ENCODE peak calls at places on chromosomes 5 and 9, in eight cellular contexts. J is thyroid gland, W is tibial artery, N is heart left ventricle, F is fibroblast of lung, C is aorta, Z is lung, V is body of pancreas. U is an unnamed sample.

GRCh38 chr5:181271081-181271480 is 10.1 kb upstream of the TRIM52 start:
- DNase-seq in W (no peak), F (no peak), J (no peak), C (no peak), N (no peak), Z (no peak), V (no peak), U (no peak)

GRCh38 chr5:166726406-166726805 is 1565.0 kb upstream of the WWC1 start:
- DNase-seq in V (no peak), W (no peak), N (no peak), C (no peak), F (no peak), J (no peak), Z (no peak), U (no peak)

GRCh38 chr5:1385395-1386273 is 40.7 kb upstream of the CLPTM1L start:
- DNase-seq in N (peak; percentile 89), F (peak; percentile 26), J (peak; percentile 97), Z (peak; percentile 93), W (peak; percentile 80), V (peak; percentile 92), C (peak; percentile 94), U (peak; percentile 67)

GRCh38 chr9:134061688-134062371 is 6.0 kb downstream of the BRD3 start:
- DNase-seq in W (no peak), J (peak; percentile 49), C (peak; percentile 69), Z (no peak), N (no peak), F (no peak), V (no peak), U (no peak)

GRCh38 chr5:108238936-108239887 is 142.7 kb downstream of the FBXL17 start:
- DNase-seq in C (no peak), W (no peak), J (peak; percentile 13), N (no peak), Z (no peak), V (no peak), F (peak; percentile 23), U (no peak)

GRCh38 chr9:34546834-34547827 is 24.3 kb upstream of the ENHO start:
- DNase-seq in V (peak; percentile 65), Z (peak; percentile 57), J (peak; percentile 39), W (no peak), F (peak; percentile 68), C (peak; percentile 89), N (peak; percentile 55), U (peak; percentile 88)

GRCh38 chr9:129163753-129164152 is 14.3 kb downstream of the IER5L start:
- DNase-seq in V (no peak), N (no peak), Z (no peak), C (no peak), J (no peak), W (no peak), F (no peak), U (no peak)

GRCh38 chr5:119411935-119412623 is 40.2 kb upstream of the HSD17B4 start:
- DNase-seq in W (peak; percentile 52), V (peak; percentile 73), J (peak; percentile 66), F (peak; percentile 57), Z (peak; percentile 56), N (peak; percentile 48), C (peak; percentile 78), U (peak; percentile 77)

GRCh38 chr9:16625831-16626230 is 244.6 kb downstream of the BNC2 start:
- DNase-seq in N (no peak), F (peak; percentile 78), Z (no peak), V (no peak), C (no peak), J (no peak), W (no peak), U (peak; percentile 57)

GRCh38 chr5:150329881-150330876 is 27.3 kb upstream of the TCOF1 start:
- DNase-seq in W (peak; percentile 41), V (no peak), N (no peak), Z (no peak), J (no peak), C (no peak), F (no peak), U (no peak)

GRCh38 chr9:89007041-89007440 is 15.8 kb downstream of the S1PR3 start:
- DNase-seq in N (no peak), F (no peak), W (no peak), Z (peak; percentile 22), C (peak; percentile 23), V (no peak), J (no peak), U (no peak)

GRCh38 chr9:121376214-121376830 is 6.3 kb upstream of the STOM start:
- DNase-seq in F (peak; percentile 19), V (no peak), Z (no peak), N (no peak), C (no peak), J (no peak), W (no peak), U (peak; percentile 26)

GRCh38 chr5:53256746-53257145 is 147.2 kb upstream of the MOCS2 start:
- DNase-seq in Z (no peak), J (no peak), F (peak; percentile 98), N (no peak), C (no peak), V (no peak), W (no peak), U (no peak)

GRCh38 chr9:69143291-69143690 is 30.8 kb upstream of the TJP2 start:
- DNase-seq in Z (no peak), C (no peak), V (no peak), W (no peak), J (no peak), N (no peak), F (no peak), U (no peak)

GRCh38 chr9:93008457-93008856 is 50.0 kb upstream of the SUSD3 start:
- DNase-seq in J (peak; percentile 31), Z (peak; percentile 29), C (no peak), N (no peak), V (no peak), W (no peak), F (no peak), U (no peak)

GRCh38 chr5:69238760-69239251 is 4.1 kb downstream of the CDK7 start:
- DNase-seq in N (no peak), F (peak; percentile 92), W (no peak), J (no peak), Z (no peak), V (no peak), C (no peak), U (peak; percentile 24)

GRCh38 chr5:40384782-40385390 is 294.8 kb upstream of the PTGER4 start:
- DNase-seq in W (no peak), N (no peak), V (no peak), J (no peak), F (no peak), C (no peak), Z (no peak), U (no peak)

GRCh38 chr5:4781312-4781711 is 358.8 kb upstream of the ADAMTS16 start:
- DNase-seq in Z (no peak), V (no peak), C (no peak), F (no peak), N (no peak), W (no peak), J (no peak), U (no peak)

GRCh38 chr5:91024160-91024559 is 359.0 kb downstream of the ARRDC3 start:
- DNase-seq in N (no peak), Z (no peak), F (no peak), J (no peak), C (no peak), V (no peak), W (no peak), U (no peak)

GRCh38 chr5:129904667-129905466 is 602 bp downstream of the CHSY3 start:
- DNase-seq in V (peak; percentile 28), W (no peak), F (peak; percentile 20), Z (peak; percentile 30), C (peak; percentile 81), J (peak; percentile 34), N (no peak), U (peak; percentile 40)

GRCh38 chr5:38515648-38516047 is 40.8 kb downstream of the LIFR start:
- DNase-seq in V (no peak), N (no peak), F (peak; percentile 29), J (no peak), Z (no peak), C (no peak), W (no peak), U (peak; percentile 61)

GRCh38 chr9:126521976-126522590 is 91.6 kb upstream of the LMX1B start:
- DNase-seq in N (no peak), V (no peak), F (no peak), W (no peak), Z (no peak), C (peak; percentile 55), J (no peak), U (no peak)
- H3K4me1 ChIP-seq in N (no peaks in the 10 kb centered on the region), V (peaks cover 7% of the 10 kb centered on the region), F (peaks cover 4% of the 10 kb centered on the region), W (no peaks in the 10 kb centered on the region), Z (no peaks in the 10 kb centered on the region), C (no peaks in the 10 kb centered on the region), J (peaks cover 10% of the 10 kb centered on the region), U (peaks cover 15% of the 10 kb centered on the region)

DNA sequence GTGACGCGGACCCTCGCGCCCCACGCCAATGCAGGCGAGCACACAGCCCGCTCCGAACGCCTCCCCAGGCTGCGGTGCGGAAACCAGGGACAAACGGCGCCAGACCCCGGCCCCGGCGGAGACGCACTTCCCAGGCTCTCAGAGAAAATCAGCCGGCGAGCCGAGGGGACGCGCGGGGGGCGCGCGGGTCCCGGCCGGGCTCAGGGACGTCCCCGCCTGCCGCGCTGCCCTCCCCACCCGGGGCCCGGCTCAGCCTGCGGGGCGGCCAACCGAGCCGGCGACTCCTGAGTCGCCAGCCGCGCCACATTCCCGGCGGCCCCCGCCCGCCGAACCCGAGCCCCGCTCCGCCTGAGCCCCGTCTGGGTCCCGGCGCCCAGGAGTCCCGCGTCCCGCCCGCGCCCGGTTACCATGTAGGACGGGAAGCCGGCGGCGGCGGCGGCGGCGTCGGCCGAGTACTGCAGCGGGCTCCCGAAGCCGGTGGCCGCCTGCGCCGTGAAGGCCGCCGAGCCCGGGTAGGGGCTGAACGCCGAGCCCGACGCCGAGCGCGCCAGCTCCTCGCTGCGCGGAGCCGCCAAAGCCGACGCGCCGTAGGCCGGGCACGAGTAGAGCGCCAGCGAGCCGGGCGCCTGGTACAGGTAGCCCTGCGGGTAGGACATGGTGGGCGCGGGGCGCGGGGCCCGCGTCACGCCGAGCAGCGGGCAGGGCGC is 566 bp downstream of the IRX2 start:
- DNase-seq in C (no peak), W (no peak), N (no peak), J (no peak), V (no peak), Z (no peak), F (peak; percentile 50), U (peak; percentile 69)
- H3K27ac ChIP-seq in C (no peak overlapping the region), W (no peak overlapping the region), N (no peak overlapping the region), J (peak overlapping the region; percentile 36), V (no peak overlapping the region), Z (peak overlapping the region; percentile 93), F (no peak overlapping the region), U (peak overlapping the region; percentile 94)

GRCh38 chr5:140148508-140148907 is 22.8 kb downstream of the IGIP start:
- DNase-seq in Z (no peak), V (no peak), C (no peak), W (no peak), F (no peak), N (no peak), J (peak; percentile 16), U (peak; percentile 22)
- H3K4me1 ChIP-seq in Z (peaks cover 27% of the 10 kb centered on the region), V (peaks cover 17% of the 10 kb centered on the region), C (no peaks in the 10 kb centered on the region), W (no peaks in the 10 kb centered on the region), F (no peaks in the 10 kb centered on the region), N (peaks cover 4% of the 10 kb centered on the region), J (peaks cover 14% of the 10 kb centered on the region), U (peaks cover 5% of the 10 kb centered on the region)

GRCh38 chr5:16741007-16741406 is 124.2 kb upstream of the RETREG1 start:
- DNase-seq in F (peak; percentile 41), Z (no peak), C (no peak), N (no peak), V (no peak), W (no peak), J (no peak), U (no peak)
- H3K27ac ChIP-seq in F (no peak overlapping the region), Z (no peak overlapping the region), C (no peak overlapping the region), N (no peak overlapping the region), V (no peak overlapping the region), W (no peak overlapping the region), J (no peak overlapping the region), U (no peak overlapping the region)

GRCh38 chr9:109908459-109909390 is 128.7 kb downstream of the PALM2AKAP2 start:
- DNase-seq in J (no peak), F (peak; percentile 67), V (no peak), Z (no peak), N (no peak), W (no peak), C (no peak), U (peak; percentile 45)
- H3K4me1 ChIP-seq in J (peaks cover 57% of the 10 kb centered on the region), F (peaks cover 47% of the 10 kb centered on the region), V (no peaks in the 10 kb centered on the region), Z (peaks cover 14% of the 10 kb centered on the region), N (peaks cover 11% of the 10 kb centered on the region), W (no peaks in the 10 kb centered on the region), C (peaks cover 3% of the 10 kb centered on the region), U (peaks cover 37% of the 10 kb centered on the region)

U was measured in cardiac muscle cell.